ENCODE peak calls at places on chromosomes 13 and 19, in seven cellular contexts. One of them, this sample, is unnamed.

GRCh38 chr13:40985596-40986327 is 33.4 kb downstream of the ELF1 start:
- DNase-seq in stomach: no peak
- DNase-seq in K562: no peak
- DNase-seq in SK-N-MC: no peak
- DNase-seq in HCT116: no peak
- DNase-seq in breast epithelium: no peak
- DNase-seq in spleen: no peak
- DNase-seq in this sample: no peak

GRCh38 chr13:40624338-40624737 is 42.1 kb downstream of the FOXO1 start:
- DNase-seq in stomach: no peak
- DNase-seq in K562: no peak
- DNase-seq in SK-N-MC: no peak
- DNase-seq in HCT116: no peak
- DNase-seq in breast epithelium: no peak
- DNase-seq in spleen: no peak
- DNase-seq in this sample: no peak

GRCh38 chr19:47494211-47494547 is 10.2 kb upstream of the KPTN start:
- DNase-seq in stomach: no peak
- DNase-seq in K562: no peak
- DNase-seq in SK-N-MC: no peak
- DNase-seq in HCT116: no peak
- DNase-seq in breast epithelium: no peak
- DNase-seq in spleen: no peak
- DNase-seq in this sample: no peak

GRCh38 chr13:108313382-108313781 is 43.9 kb downstream of the TNFSF13B start:
- DNase-seq in stomach: no peak
- DNase-seq in K562: no peak
- DNase-seq in SK-N-MC: no peak
- DNase-seq in HCT116: no peak
- DNase-seq in breast epithelium: no peak
- DNase-seq in spleen: no peak
- DNase-seq in this sample: no peak

GRCh38 chr13:27022571-27023311 is 148.9 kb downstream of the USP12 start:
- DNase-seq in stomach: peak
- DNase-seq in K562: no peak
- DNase-seq in SK-N-MC: no peak
- DNase-seq in HCT116: no peak
- DNase-seq in breast epithelium: peak
- DNase-seq in spleen: no peak
- DNase-seq in this sample: peak

GRCh38 chr19:1941146-1942077 is at the start of gene CSNK1G2:
- DNase-seq in stomach: no peak
- DNase-seq in K562: peak
- DNase-seq in SK-N-MC: no peak
- DNase-seq in HCT116: no peak
- DNase-seq in breast epithelium: no peak
- DNase-seq in spleen: peak
- DNase-seq in this sample: no peak

GRCh38 chr19:1466018-1466460 is 13.0 kb downstream of the C19orf25 start:
- DNase-seq in stomach: no peak
- DNase-seq in K562: no peak
- DNase-seq in SK-N-MC: no peak
- DNase-seq in HCT116: no peak
- DNase-seq in breast epithelium: no peak
- DNase-seq in spleen: peak
- DNase-seq in this sample: no peak

GRCh38 chr13:113724780-113725315 is 34.2 kb upstream of the TMEM255B start:
- DNase-seq in stomach: peak
- DNase-seq in K562: peak
- DNase-seq in SK-N-MC: no peak
- DNase-seq in HCT116: peak
- DNase-seq in breast epithelium: peak
- DNase-seq in spleen: peak
- DNase-seq in this sample: peak

GRCh38 chr13:51221674-51222509 is at the start of gene FAM124A:
- DNase-seq in stomach: peak
- DNase-seq in K562: peak
- DNase-seq in SK-N-MC: no peak
- DNase-seq in HCT116: peak
- DNase-seq in breast epithelium: no peak
- DNase-seq in spleen: peak
- DNase-seq in this sample: peak

GRCh38 chr13:111342716-111343115 is 22.3 kb downstream of the TEX29 start:
- DNase-seq in stomach: no peak
- DNase-seq in K562: no peak
- DNase-seq in SK-N-MC: no peak
- DNase-seq in HCT116: no peak
- DNase-seq in breast epithelium: no peak
- DNase-seq in spleen: no peak
- DNase-seq in this sample: no peak

GRCh38 chr19:18599485-18599884 is 7.1 kb downstream of the CRLF1 start:
- DNase-seq in stomach: no peak
- DNase-seq in K562: no peak
- DNase-seq in SK-N-MC: no peak
- DNase-seq in HCT116: no peak
- DNase-seq in breast epithelium: no peak
- DNase-seq in spleen: no peak
- DNase-seq in this sample: no peak

GRCh38 chr13:109627649-109628048 is 158.7 kb downstream of the IRS2 start:
- DNase-seq in stomach: no peak
- DNase-seq in K562: no peak
- DNase-seq in SK-N-MC: no peak
- DNase-seq in HCT116: no peak
- DNase-seq in breast epithelium: no peak
- DNase-seq in spleen: no peak
- DNase-seq in this sample: no peak

GRCh38 chr13:110131424-110131823 is 175.5 kb downstream of the COL4A1 start:
- DNase-seq in stomach: no peak
- DNase-seq in K562: no peak
- DNase-seq in SK-N-MC: no peak
- DNase-seq in HCT116: no peak
- DNase-seq in breast epithelium: no peak
- DNase-seq in spleen: no peak
- DNase-seq in this sample: no peak

GRCh38 chr13:28922341-28922740 is 102.2 kb downstream of the MTUS2 start:
- DNase-seq in stomach: no peak
- DNase-seq in K562: no peak
- DNase-seq in SK-N-MC: no peak
- DNase-seq in HCT116: no peak
- DNase-seq in breast epithelium: no peak
- DNase-seq in spleen: no peak
- DNase-seq in this sample: no peak

GRCh38 chr19:48036765-48037164 is 7.1 kb downstream of the CABP5 start:
- DNase-seq in stomach: no peak
- DNase-seq in K562: no peak
- DNase-seq in SK-N-MC: no peak
- DNase-seq in HCT116: no peak
- DNase-seq in breast epithelium: no peak
- DNase-seq in spleen: no peak
- DNase-seq in this sample: no peak

GRCh38 chr19:7541828-7542443 is 6.4 kb downstream of the PNPLA6 start:
- DNase-seq in stomach: no peak
- DNase-seq in K562: no peak
- DNase-seq in SK-N-MC: no peak
- DNase-seq in HCT116: no peak
- DNase-seq in breast epithelium: no peak
- DNase-seq in spleen: no peak
- DNase-seq in this sample: no peak

GRCh38 chr19:45507864-45508680 is 793 bp downstream of the VASP start:
- DNase-seq in stomach: peak
- DNase-seq in K562: peak
- DNase-seq in SK-N-MC: no peak
- DNase-seq in HCT116: no peak
- DNase-seq in breast epithelium: no peak
- DNase-seq in spleen: peak
- DNase-seq in this sample: peak

DNA sequence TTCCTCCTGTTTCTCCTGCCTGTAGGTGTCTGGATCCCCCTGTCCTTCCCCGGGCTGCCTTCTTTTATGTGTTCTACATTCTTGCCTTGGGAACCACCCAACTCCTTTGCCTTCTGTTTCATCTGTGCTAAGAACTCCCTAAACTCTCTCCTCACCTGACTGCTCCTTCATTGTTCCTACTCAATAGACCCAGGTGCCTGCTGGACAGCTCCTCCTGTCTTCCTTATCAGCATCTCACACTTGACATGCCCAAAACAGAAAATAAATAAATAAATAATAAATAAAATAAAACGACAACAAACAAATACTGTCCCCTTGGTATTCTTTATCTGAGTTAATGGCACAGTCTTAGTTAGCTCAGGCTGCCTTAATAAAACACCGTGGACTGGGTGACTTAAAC is 200.2 kb upstream of the IPO5 start:
- DNase-seq in stomach: no peak
- DNase-seq in K562: no peak
- DNase-seq in SK-N-MC: no peak
- DNase-seq in HCT116: no peak
- DNase-seq in breast epithelium: no peak
- DNase-seq in spleen: no peak
- DNase-seq in this sample: no peak
- H3K27ac ChIP-seq in stomach: no peak
- H3K27ac ChIP-seq in K562: no peak
- H3K27ac ChIP-seq in SK-N-MC: no peak
- H3K27ac ChIP-seq in HCT116: no peak
- H3K27ac ChIP-seq in breast epithelium: no peak
- H3K27ac ChIP-seq in spleen: no peak
- H3K27ac ChIP-seq in this sample: no peak

GRCh38 chr13:38785490-38785889 is 98.6 kb downstream of the FREM2 start:
- DNase-seq in stomach: no peak
- DNase-seq in K562: no peak
- DNase-seq in SK-N-MC: no peak
- DNase-seq in HCT116: no peak
- DNase-seq in breast epithelium: no peak
- DNase-seq in spleen: no peak
- DNase-seq in this sample: no peak
- TF ChIP-seq POLR2AphosphoS5 in stomach: no peak
- TF ChIP-seq POLR2AphosphoS5 in K562: no peak
- TF ChIP-seq POLR2AphosphoS5 in SK-N-MC: no peak
- TF ChIP-seq POLR2AphosphoS5 in HCT116: no peak
- TF ChIP-seq POLR2AphosphoS5 in breast epithelium: no peak
- TF ChIP-seq POLR2AphosphoS5 in spleen: no peak
- TF ChIP-seq POLR2AphosphoS5 in this sample: no peak

GRCh38 chr13:106340249-106340648 is 195.2 kb downstream of the EFNB2 start:
- DNase-seq in stomach: no peak
- DNase-seq in K562: no peak
- DNase-seq in SK-N-MC: no peak
- DNase-seq in HCT116: no peak
- DNase-seq in breast epithelium: no peak
- DNase-seq in spleen: no peak
- DNase-seq in this sample: no peak

GRCh38 chr13:106349080-106349841 is 186.2 kb downstream of the EFNB2 start:
- DNase-seq in stomach: peak
- DNase-seq in K562: no peak
- DNase-seq in SK-N-MC: no peak
- DNase-seq in HCT116: peak
- DNase-seq in breast epithelium: no peak
- DNase-seq in spleen: no peak
- DNase-seq in this sample: peak

GRCh38 chr13:106344318-106344717 is 191.1 kb downstream of the EFNB2 start:
- DNase-seq in stomach: no peak
- DNase-seq in K562: no peak
- DNase-seq in SK-N-MC: no peak
- DNase-seq in HCT116: no peak
- DNase-seq in breast epithelium: no peak
- DNase-seq in spleen: no peak
- DNase-seq in this sample: no peak

GRCh38 chr13:106348032-106348431 is 187.4 kb downstream of the EFNB2 start:
- DNase-seq in stomach: no peak
- DNase-seq in K562: no peak
- DNase-seq in SK-N-MC: no peak
- DNase-seq in HCT116: peak
- DNase-seq in breast epithelium: no peak
- DNase-seq in spleen: no peak
- DNase-seq in this sample: no peak

DNA sequence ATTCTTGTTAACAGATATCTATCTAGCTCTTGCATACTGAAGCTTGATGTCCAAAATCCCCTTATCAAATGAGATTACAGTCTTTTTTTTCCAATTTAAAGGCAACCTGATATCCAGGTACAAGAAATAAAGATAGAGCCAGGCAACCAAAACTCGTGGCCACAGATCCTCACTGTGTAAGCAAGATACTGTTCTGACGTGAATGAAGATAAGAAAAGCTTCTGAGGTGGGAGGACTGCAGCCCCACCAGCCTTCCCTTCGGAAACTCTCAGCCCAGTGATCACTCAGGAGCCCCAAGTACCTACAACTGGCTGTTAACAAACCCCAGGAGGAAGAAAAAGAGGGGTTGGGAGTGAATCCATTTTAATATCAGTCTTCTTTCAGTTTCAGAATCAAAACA is 191.6 kb downstream of the EFNB2 start:
- DNase-seq in stomach: no peak
- DNase-seq in K562: no peak
- DNase-seq in SK-N-MC: no peak
- DNase-seq in HCT116: no peak
- DNase-seq in breast epithelium: no peak
- DNase-seq in spleen: no peak
- DNase-seq in this sample: no peak
- H3K27ac ChIP-seq in stomach: no peak
- H3K27ac ChIP-seq in K562: no peak
- H3K27ac ChIP-seq in SK-N-MC: no peak
- H3K27ac ChIP-seq in HCT116: no peak
- H3K27ac ChIP-seq in breast epithelium: no peak
- H3K27ac ChIP-seq in spleen: no peak
- H3K27ac ChIP-seq in this sample: peak

GRCh38 chr19:58277748-58278147 is 1.0 kb upstream of the ZNF8 start:
- DNase-seq in stomach: no peak
- DNase-seq in K562: no peak
- DNase-seq in SK-N-MC: no peak
- DNase-seq in HCT116: no peak
- DNase-seq in breast epithelium: no peak
- DNase-seq in spleen: no peak
- DNase-seq in this sample: no peak

GRCh38 chr19:58279042-58279924 is 528 bp downstream of the ZNF8 start:
- DNase-seq in stomach: peak
- DNase-seq in K562: peak
- DNase-seq in SK-N-MC: no peak
- DNase-seq in HCT116: no peak
- DNase-seq in breast epithelium: peak
- DNase-seq in spleen: no peak
- DNase-seq in this sample: peak

GRCh38 chr19:58279925-58280316 is 1.2 kb downstream of the ZNF8 start:
- DNase-seq in stomach: no peak
- DNase-seq in K562: no peak
- DNase-seq in SK-N-MC: no peak
- DNase-seq in HCT116: no peak
- DNase-seq in breast epithelium: no peak
- DNase-seq in spleen: no peak
- DNase-seq in this sample: no peak

GRCh38 chr19:58277197-58277596 is 1.6 kb upstream of the ZNF8 start:
- DNase-seq in stomach: no peak
- DNase-seq in K562: no peak
- DNase-seq in SK-N-MC: no peak
- DNase-seq in HCT116: no peak
- DNase-seq in breast epithelium: no peak
- DNase-seq in spleen: no peak
- DNase-seq in this sample: no peak

GRCh38 chr19:58278156-58279041 is at the start of gene ZNF8:
- DNase-seq in stomach: peak
- DNase-seq in K562: peak
- DNase-seq in SK-N-MC: peak
- DNase-seq in HCT116: peak
- DNase-seq in breast epithelium: peak
- DNase-seq in spleen: peak
- DNase-seq in this sample: peak
- TF ChIP-seq POLR2AphosphoS5 in stomach: peak
- TF ChIP-seq POLR2AphosphoS5 in K562: peak
- TF ChIP-seq POLR2AphosphoS5 in SK-N-MC: peak
- TF ChIP-seq POLR2AphosphoS5 in HCT116: peak
- TF ChIP-seq POLR2AphosphoS5 in breast epithelium: peak
- TF ChIP-seq POLR2AphosphoS5 in spleen: peak
- TF ChIP-seq POLR2AphosphoS5 in this sample: peak

This sample was measured in upper lobe of left lung.